ENCODE peak calls at places on chromosomes 1 and 21, in nine cellular contexts. A is endothelial cell of umbilical vein, W is K562, D is breast epithelium, H is sigmoid colon, N is transverse colon, Y is GM12878, J is suprapubic skin, S is prostate gland. R is an unnamed sample. For H3K9me3, the result is how much of the 10 kb centered on the place peaks cover.

GRCh38 chr1:93701619-93702018 is 20.0 kb upstream of the BCAR3 start:
- DNase-seq in S (peak), D (peak), A (peak), Y (no peak), J (no peak), W (no peak), H (peak), N (no peak), R (no peak)

GRCh38 chr1:46205794-46206193 is 2.7 kb downstream of the LURAP1 start:
- DNase-seq in J (no peak), W (peak), S (no peak), A (no peak), H (no peak), N (no peak), Y (no peak), D (no peak), R (no peak)

GRCh38 chr1:247064309-247064708 is 14.3 kb downstream of the ZNF670 start:
- DNase-seq in A (no peak), D (no peak), W (no peak), H (no peak), N (no peak), Y (no peak), S (no peak), J (no peak), R (no peak)

GRCh38 chr1:56414728-56415224 is 164.6 kb downstream of the PLPP3 start:
- DNase-seq in N (no peak), J (no peak), H (no peak), D (no peak), W (no peak), Y (no peak), S (peak), A (no peak), R (no peak)

GRCh38 chr1:29438991-29439390 is 202.7 kb downstream of the PTPRU start:
- DNase-seq in S (no peak), D (no peak), H (no peak), W (no peak), N (no peak), A (no peak), J (no peak), Y (no peak), R (no peak)

GRCh38 chr1:28190996-28191645 is 14.6 kb upstream of the PTAFR start:
- DNase-seq in Y (no peak), W (no peak), S (no peak), D (no peak), A (peak), J (no peak), H (peak), N (no peak), R (no peak)

GRCh38 chr1:200292699-200293098 is 117.1 kb downstream of the ZNF281 start:
- DNase-seq in N (no peak), J (no peak), H (no peak), S (no peak), D (no peak), W (no peak), A (no peak), Y (no peak), R (no peak)

GRCh38 chr1:230877139-230877923 is 9.0 kb upstream of the C1orf198 start:
- DNase-seq in S (no peak), N (no peak), Y (no peak), H (no peak), J (no peak), A (no peak), W (no peak), D (no peak), R (no peak)

GRCh38 chr1:222276062-222276461 is 271.8 kb downstream of the HHIPL2 start:
- DNase-seq in D (no peak), A (no peak), J (no peak), H (no peak), N (no peak), S (no peak), Y (no peak), W (no peak), R (no peak)

GRCh38 chr1:39852214-39852791 is 31.0 kb downstream of the TRIT1 start:
- DNase-seq in H (no peak), N (no peak), S (peak), D (no peak), A (no peak), Y (no peak), J (no peak), W (no peak), R (peak)

GRCh38 chr1:8031176-8031785 is 5.2 kb upstream of the ERRFI1 start:
- DNase-seq in S (no peak), Y (no peak), N (no peak), H (no peak), W (no peak), J (no peak), D (no peak), A (peak), R (no peak)

GRCh38 chr1:8033322-8033721 is 7.2 kb upstream of the ERRFI1 start:
- DNase-seq in A (no peak), S (no peak), N (no peak), Y (no peak), H (no peak), W (no peak), J (no peak), D (no peak), R (no peak)

GRCh38 chr1:8039065-8039464 is 13.0 kb upstream of the ERRFI1 start:
- DNase-seq in W (no peak), Y (no peak), D (no peak), N (no peak), H (no peak), S (no peak), J (no peak), A (no peak), R (no peak)

GRCh38 chr1:8032351-8032750 is 6.2 kb upstream of the ERRFI1 start:
- DNase-seq in N (no peak), W (no peak), Y (no peak), D (no peak), H (no peak), S (no peak), J (no peak), A (no peak), R (no peak)

DNA sequence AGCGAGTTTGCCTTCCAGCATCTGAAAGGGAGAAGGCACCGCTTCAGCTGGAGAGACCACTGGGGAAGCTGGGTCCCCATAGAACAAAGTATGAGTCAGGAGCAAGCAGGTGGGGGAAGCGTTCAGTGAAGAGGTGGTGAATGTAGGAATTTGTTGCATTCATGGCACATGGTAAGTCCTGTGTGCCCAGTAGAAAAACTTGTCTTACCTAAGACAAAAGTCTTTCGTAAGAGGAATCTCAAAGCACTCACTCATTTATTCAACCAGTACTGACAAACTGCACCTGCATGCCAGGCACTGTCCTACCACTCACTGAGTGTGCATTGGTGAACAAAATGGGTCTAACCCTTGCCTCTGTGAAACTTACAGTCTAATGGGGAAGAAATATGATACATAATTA is 9.2 kb upstream of the ERRFI1 start:
- DNase-seq in D (no peak), W (no peak), S (no peak), A (no peak), J (no peak), H (no peak), Y (no peak), N (no peak), R (no peak)
- H3K9me3 ChIP-seq in D (under half), W (under half), S (under half), A (under half), J (under half), H (under half), Y (under half), N (under half), R (under half)

GRCh38 chr1:184113251-184113650 is 61.7 kb downstream of the TSEN15 start:
- DNase-seq in N (no peak), S (no peak), D (no peak), W (no peak), Y (no peak), H (no peak), J (no peak), A (no peak), R (peak)
- TF ChIP-seq POLR2AphosphoS5 in N (no peak), S (no peak), D (no peak), W (no peak), Y (no peak), H (no peak), J (no peak), A (no peak), R (peak)

GRCh38 chr1:6827081-6827480 is 41.8 kb downstream of the CAMTA1 start:
- DNase-seq in J (no peak), D (no peak), S (no peak), A (no peak), W (no peak), Y (no peak), N (no peak), H (no peak), R (no peak)

GRCh38 chr1:6822530-6823359 is 37.5 kb downstream of the CAMTA1 start:
- DNase-seq in W (no peak), J (no peak), Y (peak), A (no peak), N (peak), D (no peak), H (no peak), S (no peak), R (peak)

GRCh38 chr1:6825828-6826227 is 40.6 kb downstream of the CAMTA1 start:
- DNase-seq in Y (no peak), A (peak), S (no peak), J (no peak), N (no peak), W (no peak), H (no peak), D (no peak), R (no peak)

GRCh38 chr1:6823822-6824221 is 38.6 kb downstream of the CAMTA1 start:
- DNase-seq in W (no peak), H (no peak), D (no peak), Y (no peak), S (no peak), A (no peak), J (no peak), N (no peak), R (no peak)

GRCh38 chr1:6824665-6825368 is 39.6 kb downstream of the CAMTA1 start:
- DNase-seq in D (no peak), A (no peak), J (no peak), S (peak), N (no peak), W (no peak), H (no peak), Y (no peak), R (no peak)
- H3K4me3 ChIP-seq in D (no peak), A (no peak), J (no peak), S (no peak), N (no peak), W (no peak), H (no peak), Y (no peak), R (no peak)

GRCh38 chr21:26405735-26406361 is 167.2 kb downstream of the CYYR1 start:
- DNase-seq in J (no peak), Y (no peak), D (no peak), W (no peak), H (no peak), N (no peak), S (no peak), A (peak), R (no peak)
- H3K9me3 ChIP-seq in J (under half), Y (under half), D (under half), W (under half), H (under half), N (under half), S (under half), A (under half), R (under half)

GRCh38 chr1:191788551-191788950 is 369.7 kb upstream of the RGS18 start:
- DNase-seq in W (no peak), J (no peak), A (no peak), S (no peak), N (no peak), H (no peak), Y (no peak), D (no peak), R (no peak)
- TF ChIP-seq POLR2AphosphoS5 in W (no peak), J (no peak), A (no peak), S (no peak), N (no peak), H (no peak), Y (no peak), D (no peak), R (no peak)

GRCh38 chr1:10559386-10559785 is 84.6 kb downstream of the PEX14 start:
- DNase-seq in J (no peak), Y (no peak), W (no peak), S (no peak), H (no peak), A (no peak), N (no peak), D (no peak), R (no peak)

GRCh38 chr1:10557714-10558113 is 83.0 kb downstream of the PEX14 start:
- DNase-seq in H (no peak), S (no peak), Y (no peak), W (no peak), J (no peak), N (no peak), A (no peak), D (no peak), R (no peak)

GRCh38 chr1:10564063-10564462 is 89.3 kb downstream of the PEX14 start:
- DNase-seq in Y (no peak), J (no peak), D (no peak), N (no peak), H (no peak), W (no peak), S (no peak), A (no peak), R (no peak)

GRCh38 chr1:10561497-10561896 is 86.7 kb downstream of the PEX14 start:
- DNase-seq in J (no peak), Y (no peak), W (no peak), S (no peak), D (no peak), N (no peak), H (no peak), A (peak), R (no peak)

DNA sequence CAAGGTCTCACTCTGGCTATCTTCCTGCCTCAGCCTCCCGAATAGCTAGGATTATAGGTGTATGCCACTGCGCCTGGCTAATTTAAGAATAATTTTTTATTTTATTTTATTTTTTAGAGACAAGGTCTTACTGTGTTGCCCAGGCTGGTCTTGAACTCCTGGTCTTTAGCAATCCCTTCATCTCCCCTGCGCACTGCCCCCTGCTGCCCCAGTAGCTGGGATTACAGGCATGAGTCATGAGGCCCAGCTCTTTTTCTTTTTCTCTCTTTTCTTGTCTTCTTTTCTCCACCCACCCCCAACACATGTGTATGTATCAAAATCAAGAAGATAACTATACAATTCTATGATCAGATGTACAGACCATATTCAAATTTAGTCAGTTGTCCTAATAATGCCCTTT is 87.2 kb downstream of the PEX14 start:
- DNase-seq in A (no peak), W (no peak), N (no peak), D (no peak), J (no peak), H (no peak), Y (no peak), S (no peak), R (no peak)
- H3K4me3 ChIP-seq in A (no peak), W (no peak), N (no peak), D (no peak), J (no peak), H (no peak), Y (no peak), S (no peak), R (no peak)

DNA sequence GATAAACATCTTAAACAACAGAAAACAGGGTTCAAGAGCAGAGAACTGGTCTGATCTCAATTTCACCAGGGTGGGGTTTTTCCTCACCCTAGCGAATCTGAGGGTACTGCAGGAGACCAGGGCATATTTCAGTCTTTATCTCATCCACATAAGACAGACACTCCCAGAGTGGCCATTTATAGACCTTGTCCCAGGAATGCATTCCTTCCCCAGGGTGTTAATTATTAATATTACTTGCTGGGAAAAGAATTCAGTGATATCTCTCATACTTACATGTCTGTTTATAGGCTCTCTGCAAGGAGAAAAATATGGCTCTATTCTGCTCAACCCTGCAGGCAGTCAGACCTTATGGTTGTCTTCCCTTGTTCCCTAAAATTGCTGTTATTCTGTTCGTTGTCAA is 84.1 kb downstream of the LYPLAL1 start:
- DNase-seq in S (no peak), A (no peak), Y (no peak), W (no peak), J (no peak), N (no peak), D (no peak), H (no peak), R (no peak)
- H3K9me3 ChIP-seq in S (under half), A (under half), Y (under half), W (under half), J (under half), N (under half), D (under half), H (under half), R (under half)

GRCh38 chr1:202046748-202047708 is 36.6 kb downstream of the ELF3 start:
- DNase-seq in H (no peak), N (peak), D (no peak), J (no peak), A (no peak), S (peak), Y (no peak), W (no peak), R (no peak)

GRCh38 chr1:202049129-202049528 is 38.7 kb downstream of the ELF3 start:
- DNase-seq in A (no peak), H (no peak), D (no peak), S (no peak), N (peak), W (no peak), J (no peak), Y (no peak), R (no peak)

GRCh38 chr1:202047977-202048376 is 37.6 kb downstream of the ELF3 start:
- DNase-seq in S (no peak), D (no peak), Y (no peak), N (peak), W (no peak), J (no peak), A (no peak), H (no peak), R (no peak)

GRCh38 chr1:202045699-202046098 is 35.3 kb downstream of the ELF3 start:
- DNase-seq in A (no peak), S (no peak), D (no peak), W (no peak), Y (no peak), H (no peak), J (no peak), N (peak), R (no peak)

GRCh38 chr1:202046227-202046626 is 35.8 kb downstream of the ELF3 start:
- DNase-seq in N (peak), W (no peak), D (peak), J (peak), S (peak), H (no peak), Y (no peak), A (no peak), R (no peak)
- TF ChIP-seq POLR2AphosphoS5 in N (peak), W (no peak), D (peak), J (no peak), S (peak), H (no peak), Y (no peak), A (no peak), R (no peak)

DNA sequence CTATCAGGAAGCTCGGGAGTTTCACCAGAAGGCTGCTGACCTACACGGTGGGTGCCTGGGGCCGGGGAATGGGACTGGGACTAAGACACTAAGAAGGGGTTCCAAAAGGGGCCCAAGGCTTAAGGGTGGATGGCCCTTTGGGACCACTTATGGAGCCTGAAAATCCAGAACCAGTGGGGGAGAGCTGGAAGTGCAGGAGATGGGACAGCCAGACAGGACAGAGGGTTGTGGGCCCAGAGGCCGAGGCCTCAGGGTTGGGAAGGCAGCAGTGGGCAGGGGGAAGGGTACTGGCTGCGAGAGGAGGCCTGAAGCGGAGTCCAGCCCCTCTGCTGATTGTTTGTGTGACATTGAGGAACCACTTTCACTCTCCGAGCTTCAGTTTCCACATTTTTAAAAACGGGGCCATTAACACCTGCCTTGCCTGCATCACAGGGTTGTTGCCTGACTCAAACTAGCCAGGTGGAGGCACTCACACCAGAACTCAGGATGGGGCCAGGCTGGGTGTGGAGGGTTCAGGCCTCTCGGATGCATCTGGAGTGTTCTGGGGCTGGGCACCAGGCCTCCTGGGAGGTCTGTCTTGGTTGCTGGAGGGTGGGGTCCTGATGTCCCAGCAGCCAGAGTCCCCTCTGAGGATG is 3.0 kb downstream of the TTC24 start:
- DNase-seq in S (no peak), Y (no peak), W (no peak), N (no peak), H (no peak), A (no peak), J (no peak), D (no peak), R (no peak)
- H3K4me3 ChIP-seq in S (no peak), Y (peak), W (no peak), N (no peak), H (no peak), A (no peak), J (no peak), D (no peak), R (no peak)

R was measured in SK-N-MC.